ENCODE peak calls at places on chromosome 18, in six cellular contexts. I is transverse colon, K is HepG2, Z is stomach, T is sigmoid colon, L is fibroblast of lung. R is an unnamed sample. For H3K27me3, the result is how much of the 10 kb centered on the place peaks cover.

GRCh38 chr18:21398121-21398520 is 156.1 kb downstream of the GREB1L start:
- DNase-seq in I (no peak), K (no peak), Z (no peak), T (no peak), L (no peak), R (no peak)

GRCh38 chr18:9661564-9661963 is 46.5 kb upstream of the RAB31 start:
- DNase-seq in I (no peak), K (no peak), Z (no peak), T (no peak), L (peak), R (no peak)

GRCh38 chr18:31301201-31301655 is 16.7 kb upstream of the DSG1 start:
- DNase-seq in I (no peak), K (no peak), Z (no peak), T (no peak), L (no peak), R (no peak)

GRCh38 chr18:524496-524895 is 24.0 kb upstream of the COLEC12 start:
- DNase-seq in I (no peak), K (no peak), Z (no peak), T (no peak), L (peak), R (no peak)

GRCh38 chr18:33156906-33157470 is 283.5 kb downstream of the CCDC178 start:
- DNase-seq in I (no peak), K (no peak), Z (no peak), T (no peak), L (no peak), R (no peak)

GRCh38 chr18:68147728-68148127 is 567.2 kb downstream of the TMX3 start:
- DNase-seq in I (no peak), K (no peak), Z (no peak), T (no peak), L (peak), R (no peak)

GRCh38 chr18:55753643-55754255 is 165.8 kb upstream of the TCF4 start:
- DNase-seq in I (no peak), K (no peak), Z (no peak), T (no peak), L (peak), R (no peak)

GRCh38 chr18:47758000-47758399 is 172.5 kb downstream of the SMAD2 start:
- DNase-seq in I (no peak), K (no peak), Z (no peak), T (no peak), L (no peak), R (no peak)

GRCh38 chr18:1760901-1761300 is 810.4 kb downstream of the METTL4 start:
- DNase-seq in I (no peak), K (no peak), Z (no peak), T (no peak), L (no peak), R (no peak)

GRCh38 chr18:7259482-7259881 is 28.6 kb downstream of the LRRC30 start:
- DNase-seq in I (no peak), K (no peak), Z (no peak), T (no peak), L (no peak), R (no peak)

GRCh38 chr18:49170145-49170544 is 219.4 kb upstream of the SMAD7 start:
- DNase-seq in I (no peak), K (no peak), Z (no peak), T (no peak), L (no peak), R (no peak)

GRCh38 chr18:49168281-49168680 is 217.5 kb upstream of the SMAD7 start:
- DNase-seq in I (no peak), K (no peak), Z (no peak), T (no peak), L (no peak), R (no peak)

GRCh38 chr18:49170925-49171509 is 220.3 kb upstream of the SMAD7 start:
- DNase-seq in I (no peak), K (no peak), Z (no peak), T (no peak), L (no peak), R (no peak)

GRCh38 chr18:49167084-49167483 is 216.3 kb upstream of the SMAD7 start:
- DNase-seq in I (no peak), K (no peak), Z (no peak), T (no peak), L (no peak), R (no peak)

DNA sequence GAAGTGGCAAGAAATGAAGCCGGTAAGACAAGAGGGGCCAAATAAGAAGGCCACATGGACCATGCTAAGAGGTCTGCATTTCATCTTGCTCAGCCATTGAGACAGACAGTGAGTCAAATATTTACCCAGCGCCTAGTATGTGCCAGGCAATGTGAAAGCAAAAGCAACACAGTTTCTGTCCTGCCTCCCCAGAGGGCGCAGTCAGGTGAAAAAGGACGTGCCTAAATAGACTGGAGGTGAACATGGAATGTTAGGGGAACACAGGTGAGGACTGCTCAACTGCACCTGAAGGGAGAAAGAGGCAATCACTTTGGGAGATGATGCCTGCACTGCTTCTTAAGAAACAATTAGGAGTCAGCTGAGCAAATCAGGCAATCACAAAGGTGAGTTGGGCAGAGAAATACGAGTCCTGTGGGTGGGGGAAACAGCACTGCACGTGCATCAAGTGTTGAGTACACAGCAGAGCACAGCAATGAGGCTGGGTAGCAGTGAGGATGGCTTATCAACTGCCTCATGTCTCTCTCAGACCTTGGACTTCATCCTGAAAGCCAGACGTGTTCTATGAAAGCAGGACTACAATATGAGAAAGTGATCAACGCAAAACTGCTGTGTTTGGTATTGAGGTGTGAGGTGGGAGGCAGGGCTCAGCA is 218.3 kb upstream of the SMAD7 start:
- DNase-seq in I (peak), K (peak), Z (peak), T (no peak), L (no peak), R (peak)
- TF ChIP-seq CTCF in I (no peak), K (peak), Z (no peak), T (no peak), L (no peak), R (peak)

GRCh38 chr18:13482641-13482945 is 243.8 kb downstream of the FAM210A start:
- DNase-seq in I (no peak), K (no peak), Z (no peak), T (no peak), L (no peak), R (no peak)

GRCh38 chr18:13483316-13484270 is 242.8 kb downstream of the FAM210A start:
- DNase-seq in I (no peak), K (no peak), Z (no peak), T (no peak), L (no peak), R (no peak)

GRCh38 chr18:13481331-13481730 is 245.0 kb downstream of the FAM210A start:
- DNase-seq in I (no peak), K (no peak), Z (no peak), T (no peak), L (no peak), R (no peak)

GRCh38 chr18:13480856-13481255 is 245.5 kb downstream of the FAM210A start:
- DNase-seq in I (peak), K (no peak), Z (no peak), T (no peak), L (no peak), R (no peak)

DNA sequence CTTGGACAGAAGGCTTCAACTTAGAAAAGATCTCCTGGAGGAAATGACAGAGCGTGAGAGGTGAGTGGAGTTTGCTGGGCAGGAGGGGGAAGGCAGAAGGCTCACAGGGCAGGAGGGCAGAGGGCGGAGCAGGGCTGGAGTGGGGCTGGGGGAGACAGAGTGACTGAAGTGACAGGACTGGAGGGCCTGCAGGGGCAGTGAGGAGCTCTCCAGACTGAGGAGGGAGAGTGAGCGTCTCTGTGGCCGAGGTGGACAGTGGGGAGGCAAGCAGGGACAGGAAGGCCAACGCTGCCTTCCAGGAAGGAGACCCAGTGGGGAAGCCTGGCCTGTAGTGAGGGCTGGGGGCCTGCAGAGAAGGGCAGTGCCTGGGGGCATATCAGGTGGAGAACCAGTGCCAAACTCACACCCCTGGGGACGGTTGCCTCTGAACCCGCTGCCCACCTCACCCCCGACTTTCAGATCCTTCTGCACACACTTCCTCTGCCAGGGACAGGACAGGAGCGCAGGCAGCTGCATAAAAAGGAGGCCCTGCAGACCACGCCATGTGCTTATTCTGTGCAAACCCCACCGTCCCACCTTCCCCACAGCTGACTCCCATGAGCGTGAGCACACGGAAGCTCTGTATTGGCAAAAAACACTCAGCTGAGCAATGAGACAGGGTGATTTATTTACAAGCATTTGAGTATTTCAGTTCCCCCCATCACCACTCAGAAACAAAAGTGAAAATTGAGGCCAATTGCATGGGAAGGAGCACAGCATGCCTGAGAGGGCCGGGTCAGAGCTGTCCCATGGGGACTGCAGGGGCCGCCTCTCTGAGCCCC is 244.3 kb downstream of the FAM210A start:
- DNase-seq in I (peak), K (no peak), Z (no peak), T (peak), L (no peak), R (peak)
- H3K27me3 ChIP-seq in I (under half), K (under half), Z (under half), T (under half), L (under half), R (under half)

GRCh38 chr18:79786304-79786703 is 11.4 kb upstream of the KCNG2 start:
- DNase-seq in I (no peak), K (no peak), Z (no peak), T (peak), L (no peak), R (no peak)

GRCh38 chr18:79786781-79787526 is 10.8 kb upstream of the KCNG2 start:
- DNase-seq in I (no peak), K (no peak), Z (no peak), T (peak), L (peak), R (no peak)

GRCh38 chr18:79789091-79789891 is 8.4 kb upstream of the KCNG2 start:
- DNase-seq in I (no peak), K (no peak), Z (no peak), T (peak), L (no peak), R (no peak)

GRCh38 chr18:79788096-79789085 is 9.3 kb upstream of the KCNG2 start:
- DNase-seq in I (no peak), K (no peak), Z (no peak), T (peak), L (no peak), R (no peak)

DNA sequence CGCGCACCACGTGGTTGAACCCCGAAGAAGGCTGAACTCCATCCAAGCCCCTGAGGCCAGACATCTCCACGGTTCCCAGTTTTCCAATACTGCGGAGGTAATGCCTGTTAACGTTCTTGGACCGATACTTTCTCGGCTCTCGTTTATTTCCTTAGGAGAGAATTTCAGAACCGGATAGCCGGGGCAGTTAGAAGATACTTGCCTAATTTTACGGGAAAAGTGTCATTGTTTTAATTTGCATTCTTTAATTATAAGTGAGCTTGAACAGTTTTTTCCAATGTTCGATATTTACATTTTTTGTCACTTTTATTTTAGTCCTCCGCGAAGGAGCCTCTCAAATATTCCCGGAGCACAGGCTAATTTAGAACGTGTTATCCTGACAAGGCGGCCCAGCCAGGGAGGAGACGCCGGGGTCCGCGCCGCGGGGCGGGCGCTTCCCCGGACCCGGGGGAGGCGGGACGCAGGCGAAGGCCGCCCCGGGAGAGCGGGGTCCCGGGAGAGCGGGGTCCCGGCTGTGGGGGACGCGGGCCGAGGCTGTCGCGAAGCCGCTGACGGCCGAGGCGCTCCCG is 10.1 kb upstream of the KCNG2 start:
- DNase-seq in I (no peak), K (no peak), Z (no peak), T (peak), L (no peak), R (no peak)
- H3K4me3 ChIP-seq in I (peak), K (no peak), Z (no peak), T (no peak), L (no peak), R (no peak)

GRCh38 chr18:3842844-3843243 is 392.9 kb downstream of the TGIF1 start:
- DNase-seq in I (no peak), K (no peak), Z (no peak), T (no peak), L (no peak), R (no peak)
- TF ChIP-seq CTCF in I (no peak), K (no peak), Z (no peak), T (no peak), L (no peak), R (no peak)

GRCh38 chr18:59272971-59273935 is at the start of gene RAX:
- DNase-seq in I (no peak), K (no peak), Z (no peak), T (no peak), L (no peak), R (no peak)

GRCh38 chr18:59275406-59275949 is 2.2 kb upstream of the RAX start:
- DNase-seq in I (no peak), K (no peak), Z (no peak), T (no peak), L (no peak), R (no peak)

GRCh38 chr18:59273936-59274928 is 978 bp upstream of the RAX start:
- DNase-seq in I (no peak), K (no peak), Z (no peak), T (no peak), L (no peak), R (no peak)

GRCh38 chr18:59279193-59279592 is 5.9 kb upstream of the RAX start:
- DNase-seq in I (no peak), K (no peak), Z (no peak), T (no peak), L (no peak), R (no peak)

GRCh38 chr18:59276047-59276446 is 2.8 kb upstream of the RAX start:
- DNase-seq in I (no peak), K (no peak), Z (no peak), T (no peak), L (no peak), R (no peak)
- H3K27me3 ChIP-seq in I (half or more), K (under half), Z (under half), T (under half), L (half or more), R (under half)

GRCh38 chr18:58526425-58527115 is 102.3 kb downstream of the ALPK2 start:
- DNase-seq in I (no peak), K (peak), Z (no peak), T (no peak), L (no peak), R (no peak)
- H3K4me3 ChIP-seq in I (no peak), K (peak), Z (no peak), T (no peak), L (no peak), R (no peak)

DNA sequence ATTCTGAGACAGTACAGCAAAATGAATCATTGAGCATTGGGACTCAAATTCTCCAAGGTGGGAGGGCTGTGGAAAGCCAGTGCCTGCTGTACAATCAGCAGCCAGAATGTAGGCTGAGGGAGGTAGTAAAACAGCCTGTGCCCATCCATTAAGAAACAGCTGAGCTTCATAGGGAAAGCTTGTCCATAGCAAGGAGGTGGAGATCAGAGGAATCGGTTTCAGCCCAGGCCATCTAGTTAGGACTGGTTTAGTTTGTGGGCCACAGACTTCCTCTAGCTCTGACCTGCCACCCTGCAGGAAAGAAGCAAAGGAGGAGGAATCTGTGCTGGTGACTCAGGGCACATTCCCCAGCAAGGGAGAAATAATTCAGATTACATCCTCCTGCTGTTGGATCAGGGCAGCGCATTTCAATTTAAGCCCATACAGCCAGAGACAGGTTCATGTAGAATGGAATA is 333.4 kb downstream of the SETBP1 start:
- DNase-seq in I (no peak), K (no peak), Z (no peak), T (no peak), L (peak), R (no peak)
- TF ChIP-seq CTCF in I (no peak), K (no peak), Z (no peak), T (peak), L (peak), R (no peak)